ENCODE peak calls at places on chromosome 13, in seven cellular contexts. M is natural killer cell; S is heart right ventricle; E is A549; J is activated naive CD4-positive, alpha-beta T cell treated with anti-CD3 and anti-CD28 coated beads, Interleukin-2, amount 50 U/mL, for 72 hours; D is pancreas; K is left cardiac atrium. H is an unnamed sample.

GRCh38 chr13:40981361-40981760 is 37.8 kb downstream of the ELF1 start:
- ATAC-seq in M (peak), S (no peak), E (no peak), J (peak), K (peak), D (no peak), H (no peak)

GRCh38 chr13:37595162-37595561 is 3.4 kb downstream of the POSTN start:
- ATAC-seq in S (no peak), J (no peak), M (no peak), D (no peak), K (no peak), E (no peak), H (peak)

GRCh38 chr13:113927661-113928581 is 46.0 kb downstream of the C13orf46 start:
- ATAC-seq in J (no peak), D (peak), K (peak), S (peak), M (no peak), E (no peak), H (no peak)

GRCh38 chr13:110230661-110231347 is 76.2 kb downstream of the COL4A1 start:
- ATAC-seq in M (no peak), K (no peak), E (no peak), S (peak), J (no peak), D (no peak), H (no peak)

GRCh38 chr13:23679214-23679613 is 109.0 kb downstream of the TNFRSF19 start:
- ATAC-seq in S (no peak), E (peak), J (peak), K (no peak), D (peak), M (no peak), H (peak)

GRCh38 chr13:50991624-50992610 is 82.3 kb downstream of the RNASEH2B start:
- ATAC-seq in E (no peak), D (peak), M (peak), J (peak), K (peak), S (no peak), H (no peak)

GRCh38 chr13:79380943-79381445 is 25.1 kb downstream of the RBM26 start:
- ATAC-seq in S (no peak), M (no peak), D (peak), J (no peak), K (no peak), E (no peak), H (no peak)

GRCh38 chr13:102930566-102930965 is 84.7 kb downstream of the ERCC5 start:
- ATAC-seq in E (no peak), D (no peak), S (no peak), K (no peak), J (no peak), M (no peak), H (no peak)

GRCh38 chr13:64684108-64684507 is 2546.0 kb downstream of the PCDH9 start:
- ATAC-seq in K (no peak), E (no peak), J (no peak), D (no peak), S (no peak), M (no peak), H (no peak)

GRCh38 chr13:46642254-46642653 is 89.3 kb downstream of the LRCH1 start:
- ATAC-seq in M (no peak), S (no peak), K (no peak), J (no peak), D (peak), E (no peak), H (no peak)

GRCh38 chr13:40207110-40207478 is 459.3 kb downstream of the FOXO1 start:
- ATAC-seq in M (no peak), J (peak), E (no peak), K (no peak), D (no peak), S (no peak), H (no peak)

GRCh38 chr13:26910754-26911465 is 150.3 kb upstream of the GPR12 start:
- ATAC-seq in S (peak), K (no peak), J (no peak), E (no peak), M (no peak), D (no peak), H (no peak)

GRCh38 chr13:94227255-94227879 is 252.1 kb downstream of the DCT start:
- ATAC-seq in E (no peak), K (no peak), D (no peak), J (no peak), S (no peak), M (no peak), H (no peak)

GRCh38 chr13:85236431-85236830 is 562.8 kb downstream of the SLITRK6 start:
- ATAC-seq in K (no peak), M (no peak), D (no peak), J (no peak), E (no peak), S (no peak), H (peak)

GRCh38 chr13:41454170-41454569 is 3.2 kb upstream of the RGCC start:
- ATAC-seq in M (no peak), S (no peak), D (no peak), J (no peak), K (no peak), E (no peak), H (no peak)

GRCh38 chr13:113995051-113995601 is 21.2 kb upstream of the C13orf46 start:
- ATAC-seq in E (no peak), S (no peak), D (no peak), J (no peak), M (no peak), K (no peak), H (no peak)

GRCh38 chr13:42796747-42797356 is 15.5 kb downstream of the FAM216B start:
- ATAC-seq in K (no peak), E (no peak), J (no peak), D (no peak), S (no peak), M (no peak), H (no peak)

GRCh38 chr13:110236831-110237261 is 70.1 kb downstream of the COL4A1 start:
- ATAC-seq in S (peak), J (no peak), M (no peak), K (peak), D (no peak), E (no peak), H (no peak)

GRCh38 chr13:45538382-45538781 is 73.6 kb downstream of the COG3 start:
- ATAC-seq in J (no peak), D (no peak), S (no peak), E (no peak), K (no peak), M (no peak), H (no peak)

GRCh38 chr13:98650376-98651107 is 73.6 kb upstream of the STK24 start:
- ATAC-seq in J (no peak), M (no peak), E (no peak), S (no peak), K (no peak), D (peak), H (no peak)

GRCh38 chr13:52061587-52061986 is 37.1 kb downstream of the UTP14C start:
- ATAC-seq in M (no peak), K (peak), D (no peak), S (no peak), E (no peak), J (no peak), H (peak)

GRCh38 chr13:114118086-114118762 is 14.2 kb downstream of the RASA3 start:
- ATAC-seq in J (no peak), S (no peak), K (no peak), E (peak), D (no peak), M (no peak), H (peak)

GRCh38 chr13:73932091-73932490 is 202.1 kb downstream of the KLF12 start:
- ATAC-seq in J (peak), M (peak), S (no peak), K (no peak), D (no peak), E (no peak), H (peak)

GRCh38 chr13:82344867-82345266 is 1537.4 kb downstream of the SLITRK1 start:
- ATAC-seq in K (no peak), J (no peak), E (no peak), D (no peak), S (no peak), M (no peak), H (no peak)

GRCh38 chr13:111609631-111610030 is 289.2 kb downstream of the TEX29 start:
- ATAC-seq in K (no peak), M (no peak), S (no peak), J (no peak), D (no peak), E (no peak), H (no peak)

GRCh38 chr13:40096357-40096911 is 441.0 kb downstream of the COG6 start:
- ATAC-seq in J (peak), K (no peak), D (no peak), S (no peak), E (no peak), M (no peak), H (no peak)

GRCh38 chr13:96525715-96526114 is 435.8 kb downstream of the HS6ST3 start:
- ATAC-seq in J (no peak), E (no peak), S (no peak), K (no peak), M (no peak), D (no peak), H (no peak)

GRCh38 chr13:75871059-75871458 is 234.9 kb downstream of the LMO7 start:
- ATAC-seq in S (no peak), M (no peak), J (no peak), E (no peak), K (no peak), D (no peak), H (no peak)

GRCh38 chr13:46580362-46580839 is 27.4 kb downstream of the LRCH1 start:
- ATAC-seq in D (no peak), K (no peak), S (no peak), E (no peak), M (no peak), J (peak), H (no peak)

GRCh38 chr13:33911521-33911920 is 93.6 kb downstream of the RFC3 start:
- ATAC-seq in J (no peak), D (no peak), E (no peak), M (no peak), K (no peak), S (no peak), H (no peak)

GRCh38 chr13:32047796-32048195 is 16.2 kb downstream of the FRY start:
- ATAC-seq in D (no peak), M (no peak), E (no peak), J (no peak), S (no peak), K (no peak), H (no peak)

GRCh38 chr13:91304740-91305139 is 42.7 kb upstream of the MIR17HG start:
- ATAC-seq in M (no peak), S (no peak), E (no peak), D (no peak), K (peak), J (no peak), H (peak)

GRCh38 chr13:46648166-46648607 is 95.2 kb downstream of the LRCH1 start:
- ATAC-seq in K (no peak), D (peak), J (peak), E (no peak), S (peak), M (peak), H (peak)

GRCh38 chr13:44271031-44271433 is 102.6 kb upstream of the SERP2 start:
- ATAC-seq in J (no peak), K (no peak), S (peak), M (no peak), D (no peak), E (peak), H (no peak)

GRCh38 chr13:106499905-106500304 is 35.6 kb downstream of the EFNB2 start:
- ATAC-seq in M (peak), S (no peak), E (no peak), J (no peak), D (no peak), K (peak), H (peak)

GRCh38 chr13:30864352-30865130 is 41.5 kb upstream of the MEDAG start:
- ATAC-seq in J (no peak), D (peak), K (no peak), M (no peak), S (no peak), E (no peak), H (peak)

GRCh38 chr13:60369242-60369641 is 27.8 kb upstream of the TDRD3 start:
- ATAC-seq in K (no peak), E (peak), M (no peak), J (no peak), D (no peak), S (no peak), H (peak)

GRCh38 chr13:46171223-46171622 is 10.8 kb downstream of the LCP1 start:
- ATAC-seq in E (no peak), K (no peak), J (no peak), S (no peak), M (no peak), D (peak), H (no peak)